ENCODE peak calls at places on chromosomes 1 and 21, in four cellular contexts. A is progenitor cell of endocrine pancreas, C is lower lobe of right lung, R is upper lobe of right lung. Q is an unnamed sample.

GRCh38 chr21:34890724-34891609 is 158.1 kb downstream of the RUNX1 start:
- DNase-seq in R (no peak), A (no peak), C (peak), Q (peak)

GRCh38 chr21:32819702-32820101 is 48.1 kb upstream of the PAXBP1 start:
- DNase-seq in R (no peak), A (no peak), C (no peak), Q (no peak)

GRCh38 chr1:100909018-100909417 is 13.1 kb downstream of the SLC30A7 start:
- DNase-seq in R (no peak), A (no peak), C (no peak), Q (no peak)

GRCh38 chr1:34373912-34374311 is 197.2 kb downstream of the C1orf94 start:
- DNase-seq in C (no peak), R (no peak), A (no peak), Q (no peak)

GRCh38 chr1:98048234-98048633 is 127.4 kb upstream of the DPYD start:
- DNase-seq in R (peak), A (peak), C (peak), Q (peak)

GRCh38 chr21:41970751-41971653 is 17.2 kb upstream of the C2CD2 start:
- DNase-seq in C (no peak), A (no peak), R (no peak), Q (peak)

GRCh38 chr1:173717238-173717637 is 2.5 kb downstream of the KLHL20 start:
- DNase-seq in A (no peak), R (no peak), C (no peak), Q (no peak)

GRCh38 chr1:217228689-217229088 is 402.2 kb downstream of the GPATCH2 start:
- DNase-seq in C (no peak), R (no peak), A (no peak), Q (no peak)

GRCh38 chr1:156500847-156501686 is 492 bp upstream of the MEF2D start:
- DNase-seq in C (peak), R (peak), A (peak), Q (peak)

GRCh38 chr21:21163904-21164303 is 165.7 kb downstream of the NCAM2 start:
- DNase-seq in R (no peak), C (no peak), A (peak), Q (peak)

GRCh38 chr1:154453577-154454352 is 48.3 kb upstream of the TDRD10 start:
- DNase-seq in R (no peak), A (no peak), C (no peak), Q (no peak)

GRCh38 chr1:30173560-30173959 is 549.8 kb downstream of the MATN1 start:
- DNase-seq in A (no peak), C (no peak), R (no peak), Q (no peak)

DNA sequence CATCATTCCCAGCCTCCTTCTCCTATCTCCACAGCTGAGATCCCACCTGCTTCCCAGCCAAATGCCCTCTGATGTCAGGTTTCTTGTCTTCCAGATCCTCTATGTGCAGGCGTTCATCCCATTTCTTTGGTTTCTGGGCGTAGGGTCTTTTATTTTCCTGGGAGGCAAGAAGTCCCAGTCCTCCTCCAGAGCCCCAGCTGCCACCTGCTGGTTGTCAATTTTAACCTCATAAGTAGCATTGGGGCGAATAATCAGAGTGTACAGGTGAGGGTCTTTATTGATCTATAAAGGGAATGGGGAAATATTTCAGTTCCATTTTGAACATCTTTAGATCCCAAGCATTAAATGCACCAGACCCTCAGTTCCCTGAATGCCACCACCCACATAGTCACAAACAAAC is 47.2 kb upstream of the EPS15 start:
- DNase-seq in R (no peak), A (no peak), C (no peak), Q (no peak)
- TF ChIP-seq CTCF in R (no peak), A (no peak), C (no peak), Q (no peak)

DNA sequence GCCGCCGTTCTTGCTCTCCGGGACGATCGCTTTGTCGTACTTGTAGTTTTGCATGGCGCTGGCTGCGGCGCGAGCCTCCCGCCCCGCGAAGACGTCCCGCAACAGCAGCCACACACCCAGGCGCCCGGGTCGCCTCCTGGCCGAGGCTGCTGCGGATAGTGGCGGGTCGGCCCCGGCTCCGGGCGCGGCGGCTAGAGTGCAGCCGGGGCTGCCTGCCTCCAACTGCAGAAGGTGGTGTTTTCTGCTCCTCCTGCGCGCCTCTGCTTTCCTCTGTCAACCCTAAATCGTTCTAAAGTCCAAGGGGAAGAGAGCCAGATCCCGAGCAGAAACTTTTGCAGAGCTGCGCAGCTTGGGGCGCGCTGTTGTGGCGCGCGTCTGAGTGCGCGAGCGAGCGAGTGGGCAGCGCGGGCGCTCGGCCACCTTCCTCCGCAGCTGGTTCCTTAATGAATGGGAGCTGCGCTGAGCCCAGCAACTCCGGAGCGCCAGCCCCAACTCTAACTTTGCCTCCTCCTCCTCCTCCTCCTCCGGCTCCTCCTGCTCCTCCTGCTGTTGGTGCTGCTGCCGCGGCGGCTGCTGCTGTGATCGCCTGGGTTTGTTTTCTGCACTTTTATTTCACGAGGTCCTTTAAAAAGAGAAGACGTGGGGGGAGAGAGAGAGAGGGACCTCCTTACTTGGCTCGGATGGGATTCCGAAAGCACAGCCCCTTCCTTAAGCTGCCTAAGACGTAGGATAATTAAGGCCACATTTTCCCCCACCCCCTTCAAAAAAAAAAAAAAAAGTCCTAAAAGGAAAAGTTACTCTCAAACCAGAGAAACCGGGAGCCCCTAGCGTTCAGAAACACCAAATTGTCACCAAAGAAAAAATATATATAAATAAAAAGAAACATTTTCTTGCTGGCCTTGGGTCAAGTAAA is at the start of gene PLPP3:
- DNase-seq in R (peak), C (peak), A (peak), Q (peak)
- TF ChIP-seq CTCF in R (peak), C (peak), A (peak), Q (no peak)

DNA sequence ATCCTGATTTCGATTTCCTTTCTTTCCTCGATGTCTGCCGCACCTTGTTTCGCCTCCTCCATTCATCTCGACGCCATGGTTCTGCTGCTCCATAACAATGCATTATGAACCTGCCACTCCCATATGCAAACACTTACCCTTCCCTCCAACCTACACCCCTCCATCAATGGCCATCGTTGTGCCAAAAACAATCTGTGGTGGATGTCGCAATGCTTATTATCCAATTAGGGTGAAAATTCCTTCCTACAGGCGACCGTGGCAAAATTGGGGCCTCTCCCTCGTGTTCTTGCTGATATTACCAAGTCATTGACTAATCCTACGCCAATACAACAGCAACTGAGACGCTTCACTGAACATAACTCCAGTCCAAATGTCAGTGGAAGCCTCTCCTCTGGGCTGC is 40.3 kb downstream of the CLEC20A start:
- DNase-seq in A (no peak), R (no peak), C (no peak), Q (no peak)
- TF ChIP-seq CTCF in A (no peak), R (no peak), C (no peak), Q (no peak)

GRCh38 chr1:91245437-91245836 is 159.2 kb downstream of the HFM1 start:
- DNase-seq in C (no peak), A (no peak), R (no peak), Q (no peak)

GRCh38 chr1:91243171-91243570 is 161.5 kb downstream of the HFM1 start:
- DNase-seq in C (no peak), A (no peak), R (no peak), Q (no peak)

GRCh38 chr1:91244737-91245136 is 159.9 kb downstream of the HFM1 start:
- DNase-seq in A (no peak), C (no peak), R (no peak), Q (no peak)
- TF ChIP-seq CTCF in A (peak), C (no peak), R (no peak), Q (no peak)

GRCh38 chr1:62530516-62531154 is 66.7 kb upstream of the ANGPTL3 start:
- DNase-seq in R (peak), A (peak), C (peak), Q (no peak)
- TF ChIP-seq CTCF in R (peak), A (peak), C (peak), Q (peak)

DNA sequence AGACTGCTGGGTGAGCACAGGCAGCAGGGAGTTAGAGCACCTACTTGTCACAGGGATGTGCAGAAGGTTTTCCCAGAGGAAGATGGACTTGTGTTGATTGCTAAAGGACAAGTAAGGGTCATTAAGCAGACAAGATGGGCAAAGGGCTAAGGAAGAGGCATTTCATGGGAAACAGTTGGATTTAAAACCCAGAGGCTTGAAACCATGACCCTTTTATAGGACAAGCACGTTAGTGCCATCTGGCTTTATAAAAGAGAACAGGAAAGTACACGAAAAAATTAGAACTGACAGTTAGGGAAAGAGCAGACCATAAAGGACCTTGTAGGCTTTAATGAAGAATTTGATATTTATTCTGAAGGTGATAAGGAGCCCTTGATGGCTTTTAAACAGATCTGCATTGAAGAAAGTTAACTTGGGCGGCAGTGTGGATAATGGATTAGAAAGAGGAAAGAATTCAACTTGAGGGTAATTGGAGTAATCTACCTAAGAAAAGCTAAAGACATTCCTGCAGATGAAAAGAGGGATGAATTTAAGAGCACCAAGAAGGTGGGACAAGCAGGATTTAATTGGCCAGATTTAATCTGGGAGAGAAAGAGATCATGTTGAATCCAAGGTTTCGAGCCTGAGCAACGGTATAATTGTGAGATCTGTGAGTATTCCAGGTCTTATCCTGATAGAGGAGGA is 68.6 kb downstream of the ZC3H11B start:
- DNase-seq in C (no peak), R (no peak), A (no peak), Q (peak)
- TF ChIP-seq CTCF in C (no peak), R (no peak), A (no peak), Q (peak)

GRCh38 chr21:45348591-45349327 is 56.2 kb upstream of the COL18A1 start:
- DNase-seq in R (no peak), A (no peak), C (peak), Q (no peak)

GRCh38 chr21:45344576-45344975 is 56.9 kb upstream of the POFUT2 start:
- DNase-seq in R (no peak), C (no peak), A (no peak), Q (no peak)

GRCh38 chr21:45347712-45348477 is 57.1 kb upstream of the COL18A1 start:
- DNase-seq in A (no peak), R (no peak), C (peak), Q (no peak)

GRCh38 chr21:45350206-45350854 is 54.6 kb upstream of the COL18A1 start:
- DNase-seq in R (no peak), A (no peak), C (peak), Q (no peak)

GRCh38 chr21:45347048-45347711 is 57.8 kb upstream of the COL18A1 start:
- DNase-seq in C (no peak), R (no peak), A (no peak), Q (no peak)
- TF ChIP-seq CTCF in C (no peak), R (no peak), A (no peak), Q (no peak)

GRCh38 chr1:52915211-52915854 is 6.2 kb downstream of the ECHDC2 start:
- DNase-seq in C (no peak), A (no peak), R (no peak), Q (no peak)

GRCh38 chr1:52911541-52911940 is 10.0 kb downstream of the ECHDC2 start:
- DNase-seq in C (no peak), A (no peak), R (no peak), Q (no peak)

GRCh38 chr1:52913014-52913413 is 8.5 kb downstream of the ECHDC2 start:
- DNase-seq in A (no peak), C (no peak), R (no peak), Q (no peak)

GRCh38 chr1:52914463-52914862 is 7.1 kb downstream of the ECHDC2 start:
- DNase-seq in R (no peak), A (no peak), C (no peak), Q (no peak)

DNA sequence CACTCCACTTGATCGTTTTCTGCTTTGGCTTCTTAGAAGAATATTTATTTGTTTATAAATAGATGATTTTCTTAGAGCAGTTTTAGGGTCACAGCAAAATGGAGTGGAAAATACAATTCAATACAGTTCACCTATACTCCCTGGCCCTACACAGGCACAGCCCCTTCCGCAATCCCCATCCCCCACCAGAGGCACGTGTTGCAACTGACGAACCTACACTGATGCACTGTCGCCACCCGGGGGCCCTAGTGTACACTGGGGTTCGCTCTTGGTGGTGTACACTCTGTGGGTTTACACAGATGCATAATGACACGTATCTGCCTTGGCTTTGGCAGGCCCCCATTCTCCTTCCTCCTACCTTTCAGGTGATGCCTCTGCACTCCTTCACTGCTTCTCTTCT is 8.0 kb downstream of the ECHDC2 start:
- DNase-seq in R (no peak), A (no peak), C (no peak), Q (no peak)
- TF ChIP-seq CTCF in R (no peak), A (peak), C (no peak), Q (no peak)

GRCh38 chr1:203772836-203773235 is 7.9 kb downstream of the LAX1 start:
- DNase-seq in R (no peak), A (no peak), C (no peak), Q (no peak)

GRCh38 chr1:203778789-203779188 is 13.8 kb downstream of the LAX1 start:
- DNase-seq in R (no peak), C (no peak), A (no peak), Q (no peak)

GRCh38 chr1:203771901-203772301 is 6.9 kb downstream of the LAX1 start:
- DNase-seq in A (no peak), R (no peak), C (no peak), Q (no peak)

GRCh38 chr1:203777596-203777995 is 12.6 kb downstream of the LAX1 start:
- DNase-seq in C (no peak), A (no peak), R (no peak), Q (no peak)

DNA sequence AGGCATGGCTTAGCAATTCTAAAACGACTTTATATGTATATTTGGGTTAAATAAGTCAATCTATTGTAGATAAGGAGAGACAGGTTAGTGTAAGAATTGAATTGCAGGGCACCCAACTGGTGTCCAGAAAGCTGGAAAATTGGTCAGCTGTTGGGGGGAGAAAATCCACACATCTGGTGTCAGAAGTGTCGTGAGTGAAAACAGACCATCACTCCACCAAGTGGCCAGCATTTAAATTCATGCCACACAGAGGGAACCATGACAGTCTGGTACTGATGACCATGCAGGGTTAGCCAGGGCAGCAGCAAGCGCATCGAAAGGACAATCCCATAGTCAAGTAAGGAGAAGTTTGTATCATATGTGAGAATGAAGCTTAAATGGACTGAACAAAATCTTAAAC is 11.7 kb downstream of the LAX1 start:
- DNase-seq in C (no peak), A (no peak), R (no peak), Q (no peak)
- TF ChIP-seq CTCF in C (no peak), A (no peak), R (no peak), Q (no peak)

Q was measured in GM13976.